ENCODE peak calls at places on chromosomes 7 and 10, in five cellular contexts. One of them, this sample, is unnamed.

GRCh38 chr10:47243791-47244190 is 56.2 kb upstream of the GDF10 start:
- DNase-seq in SK-MEL-5: peak
- DNase-seq in G401: no peak
- DNase-seq in A549: no peak
- DNase-seq in glutamatergic neuron: peak
- DNase-seq in this sample: no peak

GRCh38 chr7:4115442-4115841 is 566.7 kb upstream of the FOXK1 start:
- DNase-seq in SK-MEL-5: no peak
- DNase-seq in G401: peak
- DNase-seq in A549: no peak
- DNase-seq in glutamatergic neuron: no peak
- DNase-seq in this sample: no peak

GRCh38 chr7:15813448-15813847 is 127.0 kb upstream of the MEOX2 start:
- DNase-seq in SK-MEL-5: no peak
- DNase-seq in G401: no peak
- DNase-seq in A549: no peak
- DNase-seq in glutamatergic neuron: no peak
- DNase-seq in this sample: no peak

GRCh38 chr10:87763086-87763861 is 54.8 kb downstream of the ATAD1 start:
- DNase-seq in SK-MEL-5: no peak
- DNase-seq in G401: no peak
- DNase-seq in A549: no peak
- DNase-seq in glutamatergic neuron: no peak
- DNase-seq in this sample: no peak

GRCh38 chr7:88204525-88205103 is 15.2 kb downstream of the SRI start:
- DNase-seq in SK-MEL-5: no peak
- DNase-seq in G401: no peak
- DNase-seq in A549: no peak
- DNase-seq in glutamatergic neuron: no peak
- DNase-seq in this sample: no peak

GRCh38 chr7:2037301-2037804 is 195.4 kb downstream of the MAD1L1 start:
- DNase-seq in SK-MEL-5: no peak
- DNase-seq in G401: no peak
- DNase-seq in A549: no peak
- DNase-seq in glutamatergic neuron: no peak
- DNase-seq in this sample: no peak

GRCh38 chr10:78361031-78361430 is 327.4 kb downstream of the RPS24 start:
- DNase-seq in SK-MEL-5: no peak
- DNase-seq in G401: no peak
- DNase-seq in A549: no peak
- DNase-seq in glutamatergic neuron: no peak
- DNase-seq in this sample: no peak

GRCh38 chr10:398954-399353 is 263.7 kb downstream of the ZMYND11 start:
- DNase-seq in SK-MEL-5: no peak
- DNase-seq in G401: no peak
- DNase-seq in A549: no peak
- DNase-seq in glutamatergic neuron: no peak
- DNase-seq in this sample: no peak

GRCh38 chr10:11014671-11015141 is 3.0 kb upstream of the CELF2 start:
- DNase-seq in SK-MEL-5: peak
- DNase-seq in G401: peak
- DNase-seq in A549: no peak
- DNase-seq in glutamatergic neuron: no peak
- DNase-seq in this sample: no peak

GRCh38 chr7:19526639-19527038 is 182.2 kb downstream of the POLR1F start:
- DNase-seq in SK-MEL-5: no peak
- DNase-seq in G401: no peak
- DNase-seq in A549: no peak
- DNase-seq in glutamatergic neuron: no peak
- DNase-seq in this sample: no peak

GRCh38 chr7:51640851-51641250 is 324.2 kb upstream of the COBL start:
- DNase-seq in SK-MEL-5: no peak
- DNase-seq in G401: no peak
- DNase-seq in A549: no peak
- DNase-seq in glutamatergic neuron: no peak
- DNase-seq in this sample: no peak

GRCh38 chr7:22832422-22832821 is 9.8 kb upstream of the TOMM7 start:
- DNase-seq in SK-MEL-5: no peak
- DNase-seq in G401: no peak
- DNase-seq in A549: no peak
- DNase-seq in glutamatergic neuron: no peak
- DNase-seq in this sample: no peak

GRCh38 chr10:72320676-72321247 is 34.0 kb downstream of the DNAJB12 start:
- DNase-seq in SK-MEL-5: peak
- DNase-seq in G401: peak
- DNase-seq in A549: peak
- DNase-seq in glutamatergic neuron: peak
- DNase-seq in this sample: peak

GRCh38 chr10:124688889-124689670 is 55.1 kb downstream of the FAM53B start:
- DNase-seq in SK-MEL-5: no peak
- DNase-seq in G401: no peak
- DNase-seq in A549: no peak
- DNase-seq in glutamatergic neuron: no peak
- DNase-seq in this sample: no peak

GRCh38 chr7:29500719-29501118 is 62.9 kb upstream of the PRR15 start:
- DNase-seq in SK-MEL-5: no peak
- DNase-seq in G401: no peak
- DNase-seq in A549: no peak
- DNase-seq in glutamatergic neuron: no peak
- DNase-seq in this sample: no peak

GRCh38 chr10:118047363-118047719 is 600 bp upstream of the RAB11FIP2 start:
- DNase-seq in SK-MEL-5: no peak
- DNase-seq in G401: no peak
- DNase-seq in A549: peak
- DNase-seq in glutamatergic neuron: no peak
- DNase-seq in this sample: no peak

GRCh38 chr7:28984631-28985030 is 26.5 kb upstream of the TRIL start:
- DNase-seq in SK-MEL-5: peak
- DNase-seq in G401: no peak
- DNase-seq in A549: peak
- DNase-seq in glutamatergic neuron: no peak
- DNase-seq in this sample: no peak

GRCh38 chr10:114402871-114403544 is 1.3 kb downstream of the AFAP1L2 start:
- DNase-seq in SK-MEL-5: no peak
- DNase-seq in G401: peak
- DNase-seq in A549: no peak
- DNase-seq in glutamatergic neuron: no peak
- DNase-seq in this sample: no peak

GRCh38 chr10:75441196-75441595 is 9.8 kb downstream of the LRMDA start:
- DNase-seq in SK-MEL-5: no peak
- DNase-seq in G401: no peak
- DNase-seq in A549: no peak
- DNase-seq in glutamatergic neuron: no peak
- DNase-seq in this sample: no peak

This sample was measured in dermis microvascular lymphatic vessel endothelial cell.